ENCODE peak calls at places on chromosomes 2 and 18, in eight cellular contexts. U, P, O, I, W, F, J and L are unnamed samples.

GRCh38 chr2:74889159-74889558 is 55.2 kb downstream of the HK2 start:
- DNase-seq in J (no peak), O (no peak), F (no peak), W (no peak), U (no peak), I (no peak), P (no peak), L (no peak)

GRCh38 chr2:108235577-108235976 is 4.2 kb upstream of the SULT1C3 start:
- DNase-seq in I (no peak), W (no peak), P (no peak), O (no peak), F (no peak), J (no peak), U (no peak), L (no peak)

GRCh38 chr2:145411493-145411892 is 891.6 kb upstream of the ZEB2 start:
- DNase-seq in O (no peak), P (peak), F (no peak), I (no peak), U (no peak), W (no peak), J (no peak), L (no peak)

GRCh38 chr2:219199470-219200211 is 6.9 kb upstream of the ZFAND2B start:
- DNase-seq in J (no peak), U (no peak), I (no peak), O (no peak), P (no peak), W (no peak), F (no peak), L (no peak)

GRCh38 chr2:205612661-205613060 is 69.6 kb upstream of the NRP2 start:
- DNase-seq in U (no peak), F (no peak), W (no peak), P (no peak), J (no peak), O (no peak), I (no peak), L (no peak)

GRCh38 chr2:23668756-23669304 is 258.1 kb downstream of the ATAD2B start:
- DNase-seq in W (peak), U (no peak), F (no peak), P (no peak), O (no peak), I (no peak), J (no peak), L (no peak)

GRCh38 chr2:26892916-26893524 is 45.1 kb downstream of the DPYSL5 start:
- DNase-seq in F (no peak), W (no peak), O (no peak), P (no peak), U (no peak), I (no peak), J (no peak), L (no peak)

GRCh38 chr2:103353754-103354153 is 591.9 kb downstream of the TMEM182 start:
- DNase-seq in J (no peak), U (no peak), P (no peak), F (no peak), I (no peak), O (no peak), W (no peak), L (no peak)

GRCh38 chr2:216031960-216032689 is 18.8 kb upstream of the MREG start:
- DNase-seq in P (peak), I (peak), O (peak), J (peak), F (peak), W (peak), U (peak), L (peak)

GRCh38 chr2:62382757-62383156 is 123.2 kb downstream of the TMEM17 start:
- DNase-seq in U (no peak), I (no peak), P (peak), J (peak), F (peak), O (no peak), W (peak), L (peak)

DNA sequence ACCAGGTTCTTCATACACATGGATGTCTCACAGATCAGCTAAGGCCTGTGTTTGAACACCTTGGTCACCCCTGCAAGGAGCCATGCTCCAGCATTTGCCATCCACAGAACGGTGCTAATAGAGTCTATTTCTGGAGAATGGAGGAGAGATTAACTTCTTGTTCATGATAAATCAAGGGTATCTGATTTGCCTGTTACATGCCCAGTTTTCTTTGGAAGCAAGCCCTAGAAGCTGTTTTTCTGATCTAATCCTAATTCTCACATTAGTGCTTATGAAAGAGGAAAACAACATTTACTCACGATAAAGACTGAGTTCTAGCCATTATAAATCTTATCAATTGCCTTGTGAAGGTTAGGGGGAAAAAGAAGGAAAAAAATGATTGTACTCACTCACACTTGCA is 119.6 kb upstream of the DTNA start:
- DNase-seq in W (no peak), U (no peak), I (no peak), J (no peak), F (no peak), O (no peak), P (no peak), L (no peak)
- TF ChIP-seq CTCF in W (no peak), U (no peak), I (no peak), J (no peak), F (no peak), O (no peak), P (no peak), L (no peak)

GRCh38 chr18:59823611-59824195 is 76.1 kb upstream of the PMAIP1 start:
- DNase-seq in W (peak), O (peak), P (no peak), I (peak), F (no peak), J (peak), U (peak), L (peak)

GRCh38 chr18:59818769-59819168 is 81.0 kb upstream of the PMAIP1 start:
- DNase-seq in J (no peak), W (no peak), O (no peak), U (no peak), I (no peak), F (no peak), P (no peak), L (no peak)

GRCh38 chr18:59822612-59823275 is 77.1 kb upstream of the PMAIP1 start:
- DNase-seq in F (no peak), J (no peak), U (no peak), O (no peak), I (no peak), P (no peak), W (no peak), L (no peak)

GRCh38 chr18:59820663-59821062 is 79.1 kb upstream of the PMAIP1 start:
- DNase-seq in W (no peak), I (no peak), J (peak), O (peak), F (no peak), P (no peak), U (peak), L (peak)

DNA sequence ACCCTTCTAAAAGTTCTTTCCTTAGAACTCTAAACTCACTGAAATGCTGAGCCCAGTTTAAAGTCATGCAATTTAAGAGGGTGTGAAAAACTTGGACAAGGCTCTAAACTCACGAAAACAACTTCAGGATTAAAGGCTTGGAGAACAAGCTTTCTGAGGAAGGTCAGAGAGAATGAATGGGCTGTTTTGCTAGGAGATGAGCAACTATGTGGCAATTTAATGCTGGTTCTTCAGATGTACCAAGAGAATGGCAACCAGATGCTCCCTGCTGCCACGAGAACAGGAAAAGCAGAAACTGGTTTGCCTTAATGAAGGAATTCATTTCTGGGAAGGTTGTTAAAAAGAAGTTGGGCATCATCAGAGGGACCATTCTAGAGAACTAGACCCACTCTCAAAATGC is 77.8 kb upstream of the PMAIP1 start:
- DNase-seq in P (no peak), I (no peak), O (no peak), F (no peak), U (peak), W (peak), J (peak), L (peak)
- TF ChIP-seq CTCF in P (no peak), I (no peak), O (no peak), F (no peak), U (no peak), W (no peak), J (no peak), L (no peak)

GRCh38 chr2:105974800-105975199 is 219.3 kb downstream of the UXS1 start:
- DNase-seq in F (no peak), P (no peak), W (no peak), I (no peak), O (no peak), U (no peak), J (no peak), L (no peak)

GRCh38 chr2:105972226-105972625 is 221.9 kb downstream of the UXS1 start:
- DNase-seq in P (no peak), F (no peak), J (no peak), O (no peak), I (no peak), U (no peak), W (no peak), L (no peak)

DNA sequence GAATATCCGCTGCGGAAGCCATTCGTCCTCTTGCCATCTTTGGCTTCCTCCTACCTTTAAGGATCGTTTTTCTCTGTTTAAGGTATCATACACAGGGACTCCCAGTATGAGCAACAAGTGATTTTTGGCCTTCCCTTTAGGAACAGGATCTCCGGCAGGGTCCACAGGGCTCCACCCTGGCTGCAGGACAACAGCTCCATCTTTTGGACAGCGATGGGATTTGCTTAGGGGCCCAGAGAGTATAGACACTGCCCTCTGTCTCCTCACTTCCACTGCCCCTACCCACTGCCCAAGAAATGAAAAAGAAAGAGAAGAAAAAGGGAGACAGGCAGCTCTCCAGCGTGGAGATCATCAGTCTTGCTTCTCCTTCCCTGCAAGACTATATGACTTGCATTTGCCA is 224.5 kb downstream of the UXS1 start:
- DNase-seq in P (no peak), O (no peak), I (no peak), U (no peak), W (peak), J (no peak), F (no peak), L (no peak)
- TF ChIP-seq CTCF in P (peak), O (peak), I (peak), U (peak), W (peak), J (peak), F (peak), L (peak)

GRCh38 chr2:149598014-149598395 is 10.4 kb upstream of the MMADHC start:
- DNase-seq in P (no peak), F (no peak), O (no peak), W (no peak), I (no peak), J (peak), U (no peak), L (peak)

GRCh38 chr2:149597050-149598013 is 9.8 kb upstream of the MMADHC start:
- DNase-seq in P (peak), I (peak), W (peak), O (peak), F (no peak), J (peak), U (peak), L (peak)

GRCh38 chr2:149594411-149594810 is 6.8 kb upstream of the MMADHC start:
- DNase-seq in P (no peak), W (no peak), I (no peak), F (no peak), J (no peak), U (no peak), O (no peak), L (no peak)

GRCh38 chr2:149596471-149596870 is 8.9 kb upstream of the MMADHC start:
- DNase-seq in F (no peak), J (no peak), I (no peak), W (no peak), O (no peak), P (no peak), U (no peak), L (no peak)

DNA sequence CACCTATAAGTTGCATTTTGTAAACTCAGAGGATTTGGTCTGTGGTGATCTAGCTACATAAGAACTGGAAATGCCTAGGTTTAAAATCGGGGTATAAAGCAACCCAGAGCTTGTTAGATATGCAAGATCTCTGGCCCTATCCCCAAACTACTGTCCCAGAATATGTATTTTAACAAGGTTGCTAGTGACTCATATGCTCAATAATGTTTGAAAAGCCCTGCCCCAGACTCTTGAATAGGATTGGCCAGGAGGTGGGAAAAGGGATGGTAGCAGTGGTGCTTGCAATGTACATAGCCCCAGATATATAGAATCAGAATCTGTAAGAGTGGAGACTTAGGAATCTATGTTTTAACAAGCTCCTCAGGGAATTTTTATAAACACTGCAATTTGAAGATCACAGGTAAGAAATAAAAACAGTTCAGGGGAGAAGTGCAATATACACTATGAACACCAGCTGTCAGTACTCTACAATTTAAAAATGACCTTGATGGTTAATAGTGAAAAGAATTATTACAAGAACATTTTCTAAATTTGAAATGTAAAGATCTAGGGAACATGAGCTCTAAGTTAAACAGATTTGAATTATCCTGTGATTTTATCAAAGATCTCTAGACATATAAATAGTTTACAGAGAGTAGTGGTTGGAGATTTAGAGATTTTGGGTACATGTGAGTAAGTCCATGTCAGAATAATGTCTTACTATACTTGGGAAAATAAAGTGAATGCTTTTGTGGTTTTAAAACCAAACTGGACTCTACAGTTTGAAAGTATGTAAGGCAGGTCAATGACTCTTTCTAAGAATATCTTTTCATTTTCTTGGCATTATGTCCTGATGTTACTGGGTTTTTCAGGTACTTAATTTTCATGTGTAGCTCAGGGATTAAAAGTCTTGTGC is 7.7 kb upstream of the MMADHC start:
- DNase-seq in F (no peak), P (no peak), J (peak), W (peak), I (peak), O (no peak), U (no peak), L (peak)
- TF ChIP-seq CTCF in F (peak), P (no peak), J (peak), W (peak), I (no peak), O (peak), U (no peak), L (peak)